ENCODE peak calls at places on chromosome 21, in ten cellular contexts. G, B, T, J, K, S, V, I, O and Q are unnamed samples.

GRCh38 chr21:25752389-25752788 is 17.6 kb downstream of the GABPA start:
- DNase-seq in G (no peak), B (no peak), T (no peak), J (no peak), K (no peak), S (no peak), V (no peak), I (no peak), O (no peak), Q (no peak)

GRCh38 chr21:14273736-14274538 is 58.0 kb downstream of the RBM11 start:
- DNase-seq in G (peak), B (no peak), T (no peak), J (peak), K (peak), S (peak), V (no peak), I (no peak), O (no peak), Q (no peak)

GRCh38 chr21:42997053-42997452 is 22.7 kb downstream of the PKNOX1 start:
- DNase-seq in G (no peak), B (peak), T (no peak), J (no peak), K (no peak), S (no peak), V (peak), I (no peak), O (no peak), Q (no peak)

GRCh38 chr21:23160914-23161313 is 2162.7 kb downstream of the NCAM2 start:
- DNase-seq in G (no peak), B (no peak), T (no peak), J (no peak), K (no peak), S (no peak), V (no peak), I (no peak), O (no peak), Q (no peak)

GRCh38 chr21:44082648-44083436 is 24.4 kb upstream of the PWP2 start:
- DNase-seq in G (no peak), B (no peak), T (no peak), J (no peak), K (peak), S (no peak), V (no peak), I (no peak), O (no peak), Q (no peak)

GRCh38 chr21:32083175-32083574 is 195.7 kb downstream of the MIS18A start:
- DNase-seq in G (no peak), B (peak), T (no peak), J (no peak), K (no peak), S (no peak), V (peak), I (no peak), O (no peak), Q (no peak)

GRCh38 chr21:26572668-26573381 is at the start of gene CYYR1:
- DNase-seq in G (no peak), B (peak), T (no peak), J (peak), K (peak), S (peak), V (peak), I (no peak), O (no peak), Q (no peak)

GRCh38 chr21:20802631-20803260 is 195.5 kb upstream of the NCAM2 start:
- DNase-seq in G (no peak), B (no peak), T (no peak), J (no peak), K (no peak), S (no peak), V (no peak), I (no peak), O (no peak), Q (no peak)

GRCh38 chr21:31514598-31514997 is 144.9 kb upstream of the SOD1 start:
- DNase-seq in G (no peak), B (no peak), T (no peak), J (peak), K (no peak), S (peak), V (peak), I (no peak), O (no peak), Q (no peak)

GRCh38 chr21:36990508-36991205 is 15.8 kb upstream of the RIPPLY3 start:
- DNase-seq in G (no peak), B (no peak), T (no peak), J (no peak), K (no peak), S (no peak), V (no peak), I (no peak), O (no peak), Q (no peak)

GRCh38 chr21:27419153-27419552 is 452.3 kb upstream of the ADAMTS5 start:
- DNase-seq in G (no peak), B (no peak), T (no peak), J (no peak), K (no peak), S (no peak), V (no peak), I (no peak), O (no peak), Q (no peak)

GRCh38 chr21:32456497-32456918 is 44.0 kb downstream of the EVA1C start:
- DNase-seq in G (peak), B (no peak), T (no peak), J (no peak), K (no peak), S (no peak), V (peak), I (no peak), O (no peak), Q (no peak)

GRCh38 chr21:24023936-24024335 is 1583.3 kb downstream of the MRPL39 start:
- DNase-seq in G (no peak), B (no peak), T (no peak), J (no peak), K (no peak), S (no peak), V (no peak), I (no peak), O (no peak), Q (no peak)

GRCh38 chr21:32572574-32573420 is 12.5 kb downstream of the TCP10L start:
- DNase-seq in G (no peak), B (no peak), T (no peak), J (no peak), K (no peak), S (no peak), V (no peak), I (no peak), O (no peak), Q (no peak)

GRCh38 chr21:26717146-26717739 is 128.0 kb downstream of the ADAMTS1 start:
- DNase-seq in G (no peak), B (peak), T (no peak), J (no peak), K (no peak), S (no peak), V (peak), I (no peak), O (peak), Q (no peak)

GRCh38 chr21:25490742-25491141 is 116.5 kb downstream of the MRPL39 start:
- DNase-seq in G (no peak), B (no peak), T (no peak), J (no peak), K (no peak), S (no peak), V (no peak), I (no peak), O (no peak), Q (no peak)

GRCh38 chr21:16071082-16071481 is 341.3 kb downstream of the USP25 start:
- DNase-seq in G (no peak), B (peak), T (no peak), J (no peak), K (no peak), S (no peak), V (peak), I (no peak), O (no peak), Q (no peak)

GRCh38 chr21:32185103-32185502 is 93.7 kb downstream of the MIS18A start:
- DNase-seq in G (no peak), B (no peak), T (no peak), J (no peak), K (no peak), S (no peak), V (no peak), I (no peak), O (no peak), Q (no peak)

GRCh38 chr21:17848228-17848627 is 29.1 kb upstream of the C21orf91 start:
- DNase-seq in G (no peak), B (peak), T (peak), J (no peak), K (no peak), S (no peak), V (peak), I (no peak), O (no peak), Q (no peak)

GRCh38 chr21:44267655-44268142 is 6.0 kb upstream of the DNMT3L start:
- DNase-seq in G (no peak), B (no peak), T (peak), J (peak), K (peak), S (no peak), V (no peak), I (no peak), O (no peak), Q (no peak)

GRCh38 chr21:42858957-42859890 is 20.1 kb downstream of the WDR4 start:
- DNase-seq in G (no peak), B (no peak), T (no peak), J (no peak), K (peak), S (no peak), V (no peak), I (no peak), O (no peak), Q (no peak)

GRCh38 chr21:43736224-43736883 is 17.4 kb downstream of the PDXK start:
- DNase-seq in G (no peak), B (no peak), T (no peak), J (no peak), K (no peak), S (no peak), V (no peak), I (no peak), O (no peak), Q (no peak)

GRCh38 chr21:18840239-18840638 is 436.7 kb upstream of the TMPRSS15 start:
- DNase-seq in G (no peak), B (peak), T (no peak), J (peak), K (no peak), S (no peak), V (peak), I (peak), O (peak), Q (no peak)

GRCh38 chr21:15498455-15498854 is 231.3 kb upstream of the USP25 start:
- DNase-seq in G (no peak), B (no peak), T (no peak), J (no peak), K (no peak), S (no peak), V (no peak), I (no peak), O (no peak), Q (no peak)

GRCh38 chr21:37208056-37208705 is 59.0 kb downstream of the VPS26C start:
- DNase-seq in G (no peak), B (no peak), T (no peak), J (no peak), K (peak), S (no peak), V (peak), I (no peak), O (no peak), Q (peak)

GRCh38 chr21:44353200-44353970 is at the start of gene TRPM2:
- DNase-seq in G (no peak), B (no peak), T (peak), J (no peak), K (peak), S (no peak), V (no peak), I (no peak), O (no peak), Q (no peak)

GRCh38 chr21:22791986-22792560 is 1793.9 kb downstream of the NCAM2 start:
- DNase-seq in G (no peak), B (peak), T (peak), J (no peak), K (no peak), S (peak), V (peak), I (no peak), O (peak), Q (no peak)

GRCh38 chr21:37383066-37383465 is 16.5 kb downstream of the DYRK1A start:
- DNase-seq in G (no peak), B (no peak), T (no peak), J (no peak), K (no peak), S (no peak), V (no peak), I (no peak), O (no peak), Q (no peak)

GRCh38 chr21:25456672-25457071 is 150.6 kb downstream of the MRPL39 start:
- DNase-seq in G (no peak), B (peak), T (peak), J (no peak), K (no peak), S (no peak), V (peak), I (no peak), O (no peak), Q (no peak)

GRCh38 chr21:31558839-31559367 is 100.6 kb upstream of the SOD1 start:
- DNase-seq in G (peak), B (peak), T (peak), J (peak), K (peak), S (peak), V (peak), I (peak), O (peak), Q (peak)

GRCh38 chr21:37374026-37374425 is 7.5 kb downstream of the DYRK1A start:
- DNase-seq in G (no peak), B (no peak), T (no peak), J (no peak), K (no peak), S (no peak), V (peak), I (no peak), O (peak), Q (no peak)

GRCh38 chr21:32163386-32163785 is 115.5 kb downstream of the MIS18A start:
- DNase-seq in G (no peak), B (no peak), T (no peak), J (no peak), K (no peak), S (no peak), V (no peak), I (no peak), O (no peak), Q (no peak)

GRCh38 chr21:41845310-41846032 is 33.7 kb downstream of the PRDM15 start:
- DNase-seq in G (no peak), B (no peak), T (no peak), J (no peak), K (peak), S (no peak), V (peak), I (no peak), O (no peak), Q (no peak)

GRCh38 chr21:41846033-41846317 is 33.2 kb downstream of the PRDM15 start:
- DNase-seq in G (no peak), B (no peak), T (no peak), J (no peak), K (peak), S (no peak), V (no peak), I (no peak), O (no peak), Q (no peak)

GRCh38 chr21:41846536-41846935 is 32.6 kb downstream of the PRDM15 start:
- DNase-seq in G (no peak), B (no peak), T (no peak), J (no peak), K (no peak), S (no peak), V (no peak), I (no peak), O (no peak), Q (no peak)

GRCh38 chr21:41848533-41848932 is 30.6 kb downstream of the PRDM15 start:
- DNase-seq in G (no peak), B (no peak), T (no peak), J (no peak), K (no peak), S (no peak), V (no peak), I (no peak), O (no peak), Q (no peak)

DNA sequence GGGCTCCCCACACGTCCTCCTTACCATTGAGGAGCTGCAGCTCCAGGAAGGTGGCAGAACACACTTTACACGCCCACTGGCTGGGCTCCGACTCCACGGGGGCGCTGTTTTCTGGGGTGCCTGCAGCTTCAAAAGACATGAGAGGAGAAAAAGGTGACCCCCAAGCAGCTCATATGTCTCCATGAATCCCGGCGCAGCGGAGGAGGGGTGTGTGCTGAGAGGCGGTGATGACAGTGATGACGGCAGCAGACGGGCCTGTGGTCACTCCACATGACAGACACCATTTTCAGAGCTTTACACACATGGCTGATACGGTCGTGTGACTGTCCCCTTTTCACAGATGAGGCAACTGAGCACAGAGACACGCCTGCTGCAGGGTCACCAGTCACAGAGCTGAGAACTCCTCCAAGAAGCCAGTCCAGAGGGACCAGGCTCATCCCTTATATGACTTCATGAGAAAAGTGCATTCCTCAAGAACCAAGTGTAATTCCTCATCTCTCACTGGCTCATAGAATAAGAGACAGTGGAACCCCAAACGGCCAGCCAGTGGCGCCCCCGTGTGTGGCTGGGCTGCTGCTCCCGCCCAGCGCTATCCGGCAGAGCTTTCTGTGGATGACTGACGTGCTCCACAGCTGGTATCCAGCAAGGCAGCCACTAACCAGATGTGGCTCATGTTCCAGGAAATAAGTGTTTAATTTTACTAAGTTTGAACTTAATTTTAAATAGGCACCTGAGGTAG is 31.9 kb downstream of the PRDM15 start:
- DNase-seq in G (no peak), B (no peak), T (no peak), J (peak), K (peak), S (no peak), V (peak), I (no peak), O (no peak), Q (no peak)
- TF ChIP-seq CTCF in G (no peak), B (peak), T (no peak), J (no peak), K (no peak), S (no peak), V (no peak), I (peak), O (no peak), Q (no peak)

GRCh38 chr21:34129039-34129891 is 55.9 kb downstream of the MRPS6 start:
- DNase-seq in G (no peak), B (peak), T (no peak), J (no peak), K (no peak), S (peak), V (peak), I (no peak), O (no peak), Q (no peak)
- TF ChIP-seq CTCF in G (no peak), B (peak), T (no peak), J (no peak), K (peak), S (no peak), V (peak), I (no peak), O (no peak), Q (no peak)

GRCh38 chr21:29800051-29800450 is 139.7 kb downstream of the GRIK1 start:
- DNase-seq in G (no peak), B (no peak), T (no peak), J (no peak), K (no peak), S (no peak), V (no peak), I (no peak), O (no peak), Q (no peak)
- TF ChIP-seq CTCF in G (no peak), B (no peak), T (no peak), J (no peak), K (no peak), S (no peak), V (no peak), I (no peak), O (no peak), Q (no peak)

GRCh38 chr21:46021978-46022544 is 40.5 kb downstream of the COL6A1 start:
- DNase-seq in G (no peak), B (no peak), T (no peak), J (no peak), K (no peak), S (no peak), V (no peak), I (no peak), O (no peak), Q (no peak)
- TF ChIP-seq CTCF in G (no peak), B (no peak), T (no peak), J (no peak), K (no peak), S (no peak), V (no peak), I (no peak), O (no peak), Q (no peak)

GRCh38 chr21:35933466-35933865 is 126.9 kb downstream of the SETD4 start:
- DNase-seq in G (no peak), B (peak), T (no peak), J (no peak), K (no peak), S (no peak), V (peak), I (peak), O (peak), Q (no peak)
- TF ChIP-seq CTCF in G (no peak), B (peak), T (peak), J (no peak), K (no peak), S (no peak), V (peak), I (peak), O (no peak), Q (no peak)

DNA sequence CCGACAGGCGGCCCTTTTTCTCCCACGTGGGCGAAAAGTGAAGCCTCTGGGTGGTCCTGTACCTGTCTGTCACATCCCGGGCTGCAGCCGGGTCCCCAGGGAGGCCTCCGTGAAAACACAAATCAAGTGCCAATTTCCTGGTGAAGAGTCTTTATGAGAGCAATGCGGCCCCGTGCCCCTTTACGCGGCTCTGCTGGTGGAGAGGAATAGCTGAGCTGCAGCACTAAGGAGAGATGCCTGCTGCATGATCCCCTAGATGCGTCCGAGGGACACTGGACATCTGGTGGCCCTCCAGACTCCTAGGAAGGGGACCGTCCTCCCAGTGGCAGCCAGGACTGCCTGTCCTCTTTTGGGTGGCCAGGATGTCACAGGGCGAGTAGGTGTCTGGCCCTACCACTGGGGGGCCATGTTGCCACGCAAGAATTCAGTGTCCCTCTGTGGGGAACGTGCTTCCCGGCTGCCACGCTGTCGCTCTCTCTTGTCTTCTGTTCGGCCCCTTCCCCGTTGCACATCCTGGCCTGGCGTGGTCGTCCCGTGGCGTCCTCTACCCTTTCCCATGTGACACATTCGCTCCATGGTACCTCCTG is 38.7 kb downstream of the COL18A1 start:
- DNase-seq in G (no peak), B (no peak), T (no peak), J (no peak), K (peak), S (no peak), V (no peak), I (no peak), O (no peak), Q (no peak)
- TF ChIP-seq CTCF in G (no peak), B (no peak), T (peak), J (no peak), K (no peak), S (no peak), V (peak), I (no peak), O (no peak), Q (no peak)

DNA sequence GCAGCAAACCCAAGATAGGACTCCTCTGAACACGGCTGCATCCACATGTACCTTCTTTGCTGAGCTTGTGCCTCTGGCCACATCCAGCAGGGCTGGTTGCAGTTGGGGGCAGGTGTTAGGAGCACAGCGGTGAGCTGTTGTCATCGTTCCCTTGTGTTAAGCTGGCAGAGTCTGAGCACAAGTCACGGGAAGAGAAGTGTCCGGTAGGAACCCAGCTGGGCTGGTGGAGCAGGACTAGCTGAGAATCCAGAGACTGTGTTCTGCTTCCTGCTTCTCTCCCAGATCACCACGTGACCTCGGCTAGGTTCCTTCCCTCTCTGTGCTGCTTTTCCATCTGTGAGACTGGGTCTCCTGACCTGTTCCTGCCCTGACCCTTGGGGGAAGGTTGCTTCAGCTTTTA is 105.1 kb downstream of the PCBP3 start:
- DNase-seq in G (no peak), B (no peak), T (no peak), J (no peak), K (no peak), S (no peak), V (no peak), I (no peak), O (no peak), Q (no peak)
- TF ChIP-seq CTCF in G (no peak), B (no peak), T (no peak), J (no peak), K (no peak), S (no peak), V (no peak), I (no peak), O (no peak), Q (no peak)